ENCODE peak calls at places on chromosomes 4 and X, in seven cellular contexts. P is transverse colon, V is SK-N-SH, Q is endothelial cell of umbilical vein, U is suprapubic skin, G is upper lobe of left lung, H is HepG2. L is an unnamed sample.

GRCh38 chrX:24149346-24150050 is at the start of gene ZFX:
- DNase-seq in V (peak), Q (peak), H (peak), U (no peak), P (peak), G (peak), L (peak)

GRCh38 chr4:7330811-7331681 is 103.7 kb downstream of the PSAPL1 start:
- DNase-seq in U (no peak), Q (no peak), V (no peak), P (no peak), G (no peak), H (no peak), L (no peak)

GRCh38 chrX:137431693-137432488 is 134.0 kb upstream of the ZIC3 start:
- DNase-seq in U (no peak), P (no peak), V (no peak), H (no peak), G (no peak), Q (no peak), L (no peak)

GRCh38 chr4:113382704-113383103 is 333.3 kb downstream of the ANK2 start:
- DNase-seq in V (no peak), P (no peak), U (no peak), Q (no peak), H (no peak), G (no peak), L (no peak)

GRCh38 chr4:151644625-151645024 is 116.2 kb downstream of the GATB start:
- DNase-seq in V (peak), H (peak), G (no peak), U (no peak), Q (peak), P (no peak), L (no peak)

GRCh38 chr4:88623097-88623496 is 30.8 kb downstream of the HERC3 start:
- DNase-seq in H (peak), U (no peak), Q (no peak), G (no peak), V (no peak), P (no peak), L (no peak)

GRCh38 chr4:107561481-107561880 is 158.6 kb downstream of the PAPSS1 start:
- DNase-seq in V (no peak), P (no peak), Q (peak), U (no peak), G (no peak), H (no peak), L (no peak)

GRCh38 chrX:25144043-25144940 is 128.5 kb upstream of the ARX start:
- DNase-seq in V (peak), H (peak), U (no peak), G (peak), Q (peak), P (peak), L (peak)

GRCh38 chrX:44101300-44101699 is 128.1 kb upstream of the NDP start:
- DNase-seq in P (no peak), V (no peak), G (peak), U (no peak), Q (no peak), H (no peak), L (no peak)

GRCh38 chrX:154547245-154548027 is at the start of gene IKBKG:
- DNase-seq in Q (peak), P (peak), U (peak), V (peak), G (peak), H (peak), L (peak)

GRCh38 chrX:154545673-154546274 is 872 bp downstream of the G6PD start:
- DNase-seq in V (no peak), P (no peak), H (no peak), G (no peak), Q (no peak), U (no peak), L (no peak)

GRCh38 chrX:154548028-154548316 is 552 bp downstream of the IKBKG start:
- DNase-seq in V (no peak), P (no peak), G (no peak), H (no peak), U (no peak), Q (no peak), L (no peak)

GRCh38 chrX:154544885-154545284 is 1.8 kb downstream of the G6PD start:
- DNase-seq in P (no peak), Q (no peak), U (no peak), G (no peak), H (no peak), V (no peak), L (no peak)

GRCh38 chrX:154546354-154547244 is at the start of gene G6PD:
- DNase-seq in U (no peak), V (peak), P (peak), H (peak), G (peak), Q (peak), L (no peak)
- TF ChIP-seq POLR2AphosphoS5 in U (no peak), V (peak), P (no peak), H (peak), G (peak), Q (peak), L (peak)

GRCh38 chr4:145840162-145840768 is 98.4 kb downstream of the ZNF827 start:
- DNase-seq in G (no peak), P (no peak), V (peak), Q (peak), U (no peak), H (peak), L (no peak)

GRCh38 chr4:145843651-145844050 is 95.0 kb downstream of the ZNF827 start:
- DNase-seq in V (no peak), G (no peak), Q (no peak), P (no peak), U (no peak), H (no peak), L (no peak)

GRCh38 chr4:145843148-145843547 is 95.5 kb downstream of the ZNF827 start:
- DNase-seq in G (no peak), U (no peak), P (no peak), H (no peak), V (no peak), Q (peak), L (no peak)

GRCh38 chr4:145840801-145841200 is 97.8 kb downstream of the ZNF827 start:
- DNase-seq in V (no peak), Q (no peak), P (no peak), G (no peak), H (no peak), U (no peak), L (no peak)

DNA sequence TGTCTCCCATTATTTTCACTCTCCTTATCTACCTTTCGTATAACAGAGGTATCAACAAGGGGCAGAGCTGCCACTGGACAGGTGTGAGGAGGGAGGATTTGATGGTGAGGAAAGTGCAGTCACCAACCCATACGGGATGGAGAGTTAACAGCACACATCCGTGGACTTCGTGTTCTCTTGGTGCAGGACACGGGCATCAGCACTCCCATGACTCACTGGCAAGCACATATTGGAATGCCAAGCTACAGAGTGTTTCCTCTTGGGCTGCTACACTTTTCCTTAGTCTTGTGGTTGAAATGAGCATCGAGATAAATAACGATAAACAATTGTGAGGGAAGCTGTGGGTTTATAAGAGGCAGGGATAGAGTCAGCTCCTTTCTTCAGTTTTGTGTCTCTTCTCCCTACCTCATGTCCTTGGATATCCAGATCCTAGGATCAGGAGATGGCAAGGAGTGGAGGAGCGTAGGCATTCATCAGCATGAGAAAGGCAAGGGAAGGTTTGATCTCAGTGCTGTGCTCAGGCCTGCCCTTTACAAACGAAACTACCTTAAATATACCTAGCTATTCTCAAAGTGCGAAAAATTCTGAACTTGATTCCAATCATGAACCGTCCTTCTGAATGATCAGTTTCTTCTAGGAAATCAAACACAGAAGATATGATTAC is 96.3 kb downstream of the ZNF827 start:
- DNase-seq in H (no peak), G (no peak), U (no peak), Q (peak), P (no peak), V (no peak), L (no peak)
- H3K27ac ChIP-seq in H (no peak), G (no peak), U (no peak), Q (peak), P (no peak), V (peak), L (no peak)

GRCh38 chr4:139077567-139078355 is 62.2 kb downstream of the NOCT start:
- DNase-seq in G (no peak), H (no peak), Q (no peak), P (no peak), V (no peak), U (no peak), L (no peak)
- H3K4me3 ChIP-seq in G (no peak), H (no peak), Q (no peak), P (no peak), V (no peak), U (no peak), L (no peak)

DNA sequence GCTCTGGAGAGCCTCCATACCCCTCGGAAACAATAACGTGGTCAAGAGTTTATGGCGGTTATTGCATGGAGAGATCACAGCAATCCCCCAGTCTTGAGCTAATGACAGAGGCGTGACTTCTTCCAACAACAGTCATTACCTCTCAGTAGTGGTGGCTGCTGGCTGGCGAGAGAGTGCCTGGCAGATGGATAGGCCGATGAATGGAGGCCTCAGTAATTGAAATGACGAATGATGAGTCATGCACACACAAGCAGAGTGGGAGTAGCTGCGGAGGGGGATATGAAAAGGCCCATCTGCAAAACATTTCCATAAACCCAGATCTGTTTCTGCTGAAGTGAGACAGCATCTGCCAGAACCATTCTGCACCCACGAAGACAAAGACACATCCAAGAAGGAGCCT is 155.1 kb downstream of the STK32B start:
- DNase-seq in H (no peak), U (no peak), Q (no peak), G (no peak), V (no peak), P (no peak), L (no peak)
- TF ChIP-seq POLR2AphosphoS5 in H (no peak), U (no peak), Q (no peak), G (no peak), V (no peak), P (no peak), L (no peak)

DNA sequence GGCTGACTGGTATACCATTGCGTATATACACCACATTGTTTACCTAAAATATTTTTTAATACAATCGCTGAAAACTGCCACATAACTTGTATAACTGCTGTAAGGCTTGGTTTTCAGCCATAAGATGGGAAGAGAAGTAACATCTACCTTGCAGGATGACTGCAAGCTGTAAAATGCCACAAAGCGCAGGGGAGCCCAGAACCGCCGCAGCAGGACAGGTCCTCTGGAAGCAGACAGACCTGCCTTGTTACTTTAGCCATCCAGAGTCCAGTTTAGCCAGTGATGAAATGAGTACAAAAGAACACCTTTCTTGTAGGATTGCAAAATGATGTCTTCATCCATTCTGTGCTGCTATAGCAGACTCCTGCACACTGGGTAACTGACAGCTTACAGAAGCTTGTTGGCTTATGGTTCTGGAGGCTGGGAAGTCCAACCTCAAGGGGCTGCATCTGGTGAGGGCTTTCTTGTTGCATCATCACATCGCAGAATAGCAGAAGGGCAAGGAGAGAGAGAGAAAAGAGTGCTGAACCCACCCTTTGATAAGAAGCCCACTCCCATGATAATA is 4.1 kb upstream of the CTBP1 start:
- DNase-seq in G (no peak), P (no peak), U (no peak), H (peak), Q (no peak), V (no peak), L (no peak)
- H3K27ac ChIP-seq in G (no peak), P (no peak), U (no peak), H (no peak), Q (no peak), V (no peak), L (no peak)